ENCODE peak calls at places on chromosomes 6 and 20, in seven cellular contexts. One of them, this sample, is unnamed.

GRCh38 chr6:32685603-32686002 is 19.1 kb upstream of the HLA-DQB1 start:
- DNase-seq in neural progenitor cell: no peak
- DNase-seq in activated CD8-positive, alpha-beta T cell treated with anti-CD3 and anti-CD28 coated beads for 36 hours: peak
- DNase-seq in activated T-helper 1 cell treated with Interleukin-2 at 50 U/mL for 16 hours: no peak
- DNase-seq in AG20443: no peak
- DNase-seq in T-helper 1 cell: peak
- DNase-seq in endodermal cell: no peak
- DNase-seq in this sample: no peak

GRCh38 chr20:37945034-37945660 is 42.2 kb downstream of the VSTM2L start:
- DNase-seq in activated T-helper 1 cell treated with Interleukin-2 at 50 U/mL for 16 hours: no peak
- DNase-seq in T-helper 1 cell: no peak
- DNase-seq in endodermal cell: peak
- DNase-seq in AG20443: no peak
- DNase-seq in neural progenitor cell: no peak
- DNase-seq in activated CD8-positive, alpha-beta T cell treated with anti-CD3 and anti-CD28 coated beads for 36 hours: no peak
- DNase-seq in this sample: no peak

GRCh38 chr6:140475086-140475485 is 1100.6 kb upstream of the CITED2 start:
- DNase-seq in activated CD8-positive, alpha-beta T cell treated with anti-CD3 and anti-CD28 coated beads for 36 hours: no peak
- DNase-seq in AG20443: no peak
- DNase-seq in endodermal cell: no peak
- DNase-seq in neural progenitor cell: no peak
- DNase-seq in T-helper 1 cell: no peak
- DNase-seq in activated T-helper 1 cell treated with Interleukin-2 at 50 U/mL for 16 hours: no peak
- DNase-seq in this sample: no peak

GRCh38 chr6:1757133-1757532 is 147.4 kb downstream of the FOXC1 start:
- DNase-seq in neural progenitor cell: no peak
- DNase-seq in T-helper 1 cell: no peak
- DNase-seq in activated CD8-positive, alpha-beta T cell treated with anti-CD3 and anti-CD28 coated beads for 36 hours: no peak
- DNase-seq in AG20443: no peak
- DNase-seq in activated T-helper 1 cell treated with Interleukin-2 at 50 U/mL for 16 hours: no peak
- DNase-seq in endodermal cell: no peak
- DNase-seq in this sample: no peak

GRCh38 chr20:53907968-53908751 is 162.2 kb downstream of the BCAS1 start:
- DNase-seq in AG20443: no peak
- DNase-seq in activated T-helper 1 cell treated with Interleukin-2 at 50 U/mL for 16 hours: no peak
- DNase-seq in neural progenitor cell: no peak
- DNase-seq in endodermal cell: peak
- DNase-seq in activated CD8-positive, alpha-beta T cell treated with anti-CD3 and anti-CD28 coated beads for 36 hours: no peak
- DNase-seq in T-helper 1 cell: no peak
- DNase-seq in this sample: no peak

GRCh38 chr20:4794846-4795245 is 73.1 kb downstream of the PRND start:
- DNase-seq in T-helper 1 cell: no peak
- DNase-seq in activated CD8-positive, alpha-beta T cell treated with anti-CD3 and anti-CD28 coated beads for 36 hours: no peak
- DNase-seq in neural progenitor cell: no peak
- DNase-seq in activated T-helper 1 cell treated with Interleukin-2 at 50 U/mL for 16 hours: no peak
- DNase-seq in AG20443: peak
- DNase-seq in endodermal cell: no peak
- DNase-seq in this sample: no peak

GRCh38 chr20:53133134-53133533 is 161.0 kb downstream of the TSHZ2 start:
- DNase-seq in T-helper 1 cell: no peak
- DNase-seq in neural progenitor cell: no peak
- DNase-seq in activated CD8-positive, alpha-beta T cell treated with anti-CD3 and anti-CD28 coated beads for 36 hours: no peak
- DNase-seq in endodermal cell: no peak
- DNase-seq in activated T-helper 1 cell treated with Interleukin-2 at 50 U/mL for 16 hours: no peak
- DNase-seq in AG20443: no peak
- DNase-seq in this sample: no peak

GRCh38 chr6:95230071-95230740 is 347.1 kb upstream of the MANEA start:
- DNase-seq in AG20443: no peak
- DNase-seq in neural progenitor cell: no peak
- DNase-seq in T-helper 1 cell: no peak
- DNase-seq in activated CD8-positive, alpha-beta T cell treated with anti-CD3 and anti-CD28 coated beads for 36 hours: no peak
- DNase-seq in endodermal cell: no peak
- DNase-seq in activated T-helper 1 cell treated with Interleukin-2 at 50 U/mL for 16 hours: no peak
- DNase-seq in this sample: no peak

GRCh38 chr20:40176442-40176841 is 512.6 kb downstream of the MAFB start:
- DNase-seq in neural progenitor cell: no peak
- DNase-seq in activated CD8-positive, alpha-beta T cell treated with anti-CD3 and anti-CD28 coated beads for 36 hours: no peak
- DNase-seq in T-helper 1 cell: no peak
- DNase-seq in activated T-helper 1 cell treated with Interleukin-2 at 50 U/mL for 16 hours: no peak
- DNase-seq in endodermal cell: no peak
- DNase-seq in AG20443: no peak
- DNase-seq in this sample: no peak

This sample was measured in activated effector memory CD4-positive, alpha-beta T cell treated with Interleukin-2 at 50 U/mL for 16 hours.